ENCODE peak calls at places on chromosomes 2 and 18, in seven cellular contexts. Q is activated T-helper 1 cell treated with anti-CD3 and anti-CD28 coated beads, Interleukin-2, amount 50 U/mL, for 16 hours; L is midbrain; T is lower leg skin; Y is fibroblast of mammary gland; J is hypothalamus; H is nephron progenitor cell. M is an unnamed sample.

GRCh38 chr2:230737791-230738226 is 25.2 kb downstream of the CAB39 start:
- DNase-seq in Q (no peak), L (no peak), T (no peak), Y (no peak), J (no peak), H (no peak), M (no peak)

GRCh38 chr18:27803957-27804356 is 373.0 kb downstream of the CDH2 start:
- DNase-seq in Q (no peak), L (no peak), T (no peak), Y (no peak), J (no peak), H (no peak), M (no peak)

GRCh38 chr2:68589963-68590362 is 53.4 kb upstream of the PROKR1 start:
- DNase-seq in Q (no peak), L (no peak), T (no peak), Y (no peak), J (no peak), H (no peak), M (no peak)

GRCh38 chr2:36425771-36426340 is 70.3 kb downstream of the CRIM1 start:
- DNase-seq in Q (no peak), L (no peak), T (no peak), Y (peak), J (no peak), H (no peak), M (no peak)

GRCh38 chr2:217672472-217672871 is 330.3 kb downstream of the TNS1 start:
- DNase-seq in Q (no peak), L (no peak), T (no peak), Y (no peak), J (no peak), H (no peak), M (no peak)

GRCh38 chr18:27685807-27686412 is 491.0 kb downstream of the CDH2 start:
- DNase-seq in Q (no peak), L (peak), T (no peak), Y (peak), J (no peak), H (peak), M (no peak)

GRCh38 chr18:45658756-45659155 is 43.5 kb downstream of the SLC14A2 start:
- DNase-seq in Q (no peak), L (no peak), T (no peak), Y (peak), J (no peak), H (no peak), M (no peak)

GRCh38 chr18:69689081-69689759 is 258.5 kb downstream of the CD226 start:
- DNase-seq in Q (no peak), L (no peak), T (no peak), Y (peak), J (no peak), H (no peak), M (no peak)

GRCh38 chr2:140650825-140651224 is 1480.0 kb downstream of the LRP1B start:
- DNase-seq in Q (no peak), L (no peak), T (no peak), Y (peak), J (no peak), H (no peak), M (no peak)

GRCh38 chr2:23199115-23199918 is 185.7 kb upstream of the KLHL29 start:
- DNase-seq in Q (no peak), L (no peak), T (no peak), Y (peak), J (no peak), H (peak), M (no peak)

GRCh38 chr2:14306268-14306950 is 326.1 kb upstream of the LRATD1 start:
- DNase-seq in Q (no peak), L (no peak), T (no peak), Y (no peak), J (no peak), H (no peak), M (no peak)

GRCh38 chr2:143524001-143524608 is 394.9 kb downstream of the ARHGAP15 start:
- DNase-seq in Q (no peak), L (no peak), T (no peak), Y (peak), J (no peak), H (no peak), M (no peak)

GRCh38 chr2:9656270-9656766 is 25.5 kb upstream of the YWHAQ start:
- DNase-seq in Q (peak), L (no peak), T (no peak), Y (peak), J (no peak), H (no peak), M (no peak)

GRCh38 chr18:63708650-63709049 is 5.9 kb downstream of the SERPINB11 start:
- DNase-seq in Q (no peak), L (no peak), T (no peak), Y (peak), J (no peak), H (no peak), M (no peak)

GRCh38 chr2:11342561-11343343 is 1.7 kb downstream of the ROCK2 start:
- DNase-seq in Q (no peak), L (no peak), T (no peak), Y (peak), J (no peak), H (no peak), M (no peak)

GRCh38 chr2:185145316-185146121 is 547.2 kb downstream of the ZNF804A start:
- DNase-seq in Q (no peak), L (no peak), T (peak), Y (no peak), J (no peak), H (no peak), M (no peak)

GRCh38 chr2:102251042-102251848 is 60.1 kb upstream of the IL1RL1 start:
- DNase-seq in Q (peak), L (no peak), T (peak), Y (peak), J (peak), H (peak), M (no peak)

GRCh38 chr2:176104338-176105077 is 2.6 kb upstream of the HOXD11 start:
- DNase-seq in Q (no peak), L (no peak), T (peak), Y (peak), J (no peak), H (no peak), M (no peak)

GRCh38 chr2:49807689-49808088 is 653.4 kb upstream of the FSHR start:
- DNase-seq in Q (no peak), L (no peak), T (no peak), Y (no peak), J (no peak), H (no peak), M (no peak)

GRCh38 chr18:79875931-79876461 is 75.5 kb downstream of the SLC66A2 start:
- DNase-seq in Q (no peak), L (no peak), T (peak), Y (no peak), J (peak), H (no peak), M (no peak)

GRCh38 chr2:18788590-18788989 is 199.2 kb upstream of the NT5C1B start:
- DNase-seq in Q (no peak), L (no peak), T (no peak), Y (peak), J (no peak), H (no peak), M (no peak)

GRCh38 chr2:174964404-174964803 is 40.8 kb downstream of the CHN1 start:
- DNase-seq in Q (no peak), L (no peak), T (no peak), Y (no peak), J (no peak), H (no peak), M (no peak)

GRCh38 chr2:109655287-109655686 is 41.1 kb downstream of the SOWAHC start:
- DNase-seq in Q (no peak), L (no peak), T (peak), Y (no peak), J (no peak), H (no peak), M (no peak)

GRCh38 chr2:222747526-222748160 is 76.2 kb downstream of the MOGAT1 start:
- DNase-seq in Q (no peak), L (no peak), T (peak), Y (no peak), J (no peak), H (no peak), M (no peak)

GRCh38 chr2:41495050-41495449 is 552.8 kb upstream of the PKDCC start:
- DNase-seq in Q (no peak), L (no peak), T (no peak), Y (peak), J (no peak), H (peak), M (no peak)

GRCh38 chr2:168599738-168600137 is 143.7 kb downstream of the CERS6 start:
- DNase-seq in Q (no peak), L (no peak), T (no peak), Y (no peak), J (no peak), H (no peak), M (no peak)

GRCh38 chr2:43075054-43075593 is 151.3 kb downstream of the ZFP36L2 start:
- DNase-seq in Q (no peak), L (no peak), T (peak), Y (peak), J (no peak), H (no peak), M (peak)

GRCh38 chr2:99851811-99852210 is 290.6 kb downstream of the AFF3 start:
- DNase-seq in Q (no peak), L (no peak), T (no peak), Y (no peak), J (no peak), H (no peak), M (no peak)

GRCh38 chr2:175844169-175844568 is 157.9 kb downstream of the LNPK start:
- DNase-seq in Q (no peak), L (no peak), T (no peak), Y (peak), J (no peak), H (no peak), M (no peak)

GRCh38 chr2:8049851-8050571 is 631.8 kb upstream of the ID2 start:
- DNase-seq in Q (peak), L (no peak), T (no peak), Y (no peak), J (no peak), H (no peak), M (no peak)

GRCh38 chr2:182014284-182014683 is 28.6 kb downstream of the PPP1R1C start:
- DNase-seq in Q (no peak), L (no peak), T (no peak), Y (no peak), J (no peak), H (no peak), M (no peak)

GRCh38 chr2:68855550-68855949 is 15.6 kb downstream of the BMP10 start:
- DNase-seq in Q (no peak), L (no peak), T (no peak), Y (no peak), J (no peak), H (no peak), M (no peak)

GRCh38 chr2:164620873-164621760 is at the start of gene GRB14:
- DNase-seq in Q (no peak), L (no peak), T (no peak), Y (peak), J (no peak), H (peak), M (no peak)

GRCh38 chr2:156182132-156182531 is 150.4 kb downstream of the NR4A2 start:
- DNase-seq in Q (no peak), L (no peak), T (no peak), Y (no peak), J (no peak), H (no peak), M (no peak)

GRCh38 chr2:24050041-24050655 is 607 bp downstream of the FKBP1B start:
- DNase-seq in Q (no peak), L (no peak), T (peak), Y (peak), J (peak), H (peak), M (no peak)

GRCh38 chr2:22377251-22377650 is 1007.7 kb upstream of the KLHL29 start:
- DNase-seq in Q (no peak), L (no peak), T (no peak), Y (no peak), J (no peak), H (no peak), M (no peak)

GRCh38 chr18:50788284-50788683 is 31.5 kb downstream of the MRO start:
- DNase-seq in Q (no peak), L (no peak), T (no peak), Y (no peak), J (no peak), H (peak), M (no peak)

M was measured in thoracic aorta.